ENCODE peak calls at places on chromosomes 6 and 20, in seven cellular contexts. X is heart right ventricle; H is right lobe of liver; S is pancreas; R is OCI-LY7; Z is CD4-positive, alpha-beta T cell; K is heart left ventricle. N is an unnamed sample.

GRCh38 chr20:49345538-49345937 is 67.7 kb upstream of the ZNFX1 start:
- DNase-seq in X (no peak), H (no peak), K (no peak), R (no peak), S (no peak), Z (no peak), N (peak; percentile 36)

GRCh38 chr6:25279748-25280616 is 808 bp downstream of the CARMIL1 start:
- DNase-seq in H (no peak), K (peak; percentile 24), Z (no peak), X (peak; percentile 14), S (peak; percentile 39), R (peak; percentile 39), N (peak; percentile 15)

GRCh38 chr6:152637422-152638047 is 373 bp upstream of the SYNE1 start:
- DNase-seq in X (no peak), R (no peak), Z (no peak), K (no peak), S (no peak), H (no peak), N (no peak)

GRCh38 chr6:45899683-45899946 is 116.0 kb downstream of the CLIC5 start:
- DNase-seq in K (no peak), S (no peak), X (no peak), H (no peak), R (no peak), Z (no peak), N (no peak)

GRCh38 chr6:8939615-8940014 is 504.3 kb upstream of the SLC35B3 start:
- DNase-seq in H (no peak), K (no peak), Z (no peak), X (no peak), R (no peak), S (no peak), N (no peak)

GRCh38 chr6:17714177-17714576 is 7.5 kb upstream of the NUP153 start:
- DNase-seq in Z (no peak), S (no peak), K (no peak), X (no peak), R (no peak), H (no peak), N (no peak)

GRCh38 chr6:35731414-35731735 is 5.5 kb upstream of the ARMC12 start:
- DNase-seq in X (peak; percentile 98), K (peak; percentile 95), Z (peak; percentile 94), H (peak; percentile 99), R (peak; percentile 97), S (peak; percentile 86), N (peak; percentile 93)

GRCh38 chr20:942611-943010 is 26.5 kb upstream of the ANGPT4 start:
- DNase-seq in S (no peak), X (no peak), K (no peak), H (peak; percentile 23), R (no peak), Z (no peak), N (no peak)

GRCh38 chr20:32888636-32889035 is 29.9 kb downstream of the EFCAB8 start:
- DNase-seq in X (no peak), S (peak; percentile 42), K (no peak), Z (no peak), R (no peak), H (no peak), N (no peak)

GRCh38 chr6:168928012-168928411 is 325.6 kb downstream of the THBS2 start:
- DNase-seq in Z (no peak), K (no peak), S (no peak), X (no peak), H (no peak), R (no peak), N (peak; percentile 1)

N was measured in prostate gland.